ENCODE peak calls at places on chromosomes 7 and 10, in seven cellular contexts. Y is HCT116; R is gastroesophageal sphincter; G is T-cell; B is naive thymus-derived CD4-positive, alpha-beta T cell; J is lower lobe of right lung; L is activated naive CD4-positive, alpha-beta T cell treated with anti-CD3 and anti-CD28 coated beads, Interleukin-2, amount 50 U/mL, for 72 hours. I is an unnamed sample.

GRCh38 chr10:110203500-110204455 is 3.6 kb upstream of the MXI1 start:
- ATAC-seq in Y (no peak), R (no peak), G (no peak), B (no peak), J (no peak), L (no peak), I (peak)

GRCh38 chr10:18689498-18689897 is 30.3 kb downstream of the ARL5B start:
- ATAC-seq in Y (peak), R (no peak), G (no peak), B (no peak), J (no peak), L (no peak), I (peak)

GRCh38 chr10:35685402-35685801 is 43.3 kb upstream of the FZD8 start:
- ATAC-seq in Y (no peak), R (no peak), G (no peak), B (no peak), J (no peak), L (no peak), I (no peak)

GRCh38 chr10:32326119-32326518 is 20.8 kb downstream of the EPC1 start:
- ATAC-seq in Y (no peak), R (no peak), G (no peak), B (no peak), J (no peak), L (peak), I (no peak)

GRCh38 chr7:47313564-47313963 is 268.3 kb downstream of the TNS3 start:
- ATAC-seq in Y (no peak), R (no peak), G (no peak), B (no peak), J (no peak), L (no peak), I (no peak)

GRCh38 chr10:108787932-108788331 is 1135.4 kb downstream of the XPNPEP1 start:
- ATAC-seq in Y (no peak), R (no peak), G (no peak), B (no peak), J (no peak), L (no peak), I (no peak)

GRCh38 chr7:22561895-22562593 is 62.1 kb upstream of the STEAP1B start:
- ATAC-seq in Y (no peak), R (no peak), G (no peak), B (no peak), J (no peak), L (no peak), I (no peak)

GRCh38 chr7:54145716-54146115 is 396.5 kb upstream of the VSTM2A start:
- ATAC-seq in Y (no peak), R (no peak), G (no peak), B (no peak), J (no peak), L (no peak), I (no peak)

GRCh38 chr10:126042354-126042753 is 146.0 kb downstream of the FANK1 start:
- ATAC-seq in Y (no peak), R (no peak), G (no peak), B (no peak), J (no peak), L (no peak), I (no peak)

GRCh38 chr10:30456262-30456661 is 22.3 kb downstream of the MAP3K8 start:
- ATAC-seq in Y (no peak), R (no peak), G (peak), B (peak), J (peak), L (peak), I (peak)

GRCh38 chr7:101094376-101094775 is 9.1 kb downstream of the TRIM56 start:
- ATAC-seq in Y (peak), R (no peak), G (no peak), B (no peak), J (no peak), L (no peak), I (no peak)

GRCh38 chr10:5987747-5988146 is 10.4 kb upstream of the IL15RA start:
- ATAC-seq in Y (no peak), R (peak), G (no peak), B (no peak), J (peak), L (peak), I (no peak)

GRCh38 chr10:46216836-46217748 is 69.7 kb upstream of the ANTXRL start:
- ATAC-seq in Y (no peak), R (no peak), G (no peak), B (peak), J (no peak), L (peak), I (peak)

GRCh38 chr10:90930971-90931841 is 10.3 kb upstream of the ANKRD1 start:
- ATAC-seq in Y (no peak), R (peak), G (no peak), B (no peak), J (peak), L (no peak), I (peak)

GRCh38 chr7:155919400-155920067 is 107.3 kb upstream of the SHH start:
- ATAC-seq in Y (peak), R (peak), G (no peak), B (no peak), J (peak), L (no peak), I (no peak)

GRCh38 chr10:90734415-90734814 is 123.4 kb downstream of the HTR7 start:
- ATAC-seq in Y (no peak), R (no peak), G (no peak), B (no peak), J (no peak), L (no peak), I (no peak)

GRCh38 chr7:76091506-76091905 is 43.6 kb downstream of the MDH2 start:
- ATAC-seq in Y (no peak), R (no peak), G (no peak), B (no peak), J (no peak), L (no peak), I (no peak)

GRCh38 chr7:139034336-139034735 is 1.5 kb downstream of the ZC3HAV1L start:
- ATAC-seq in Y (no peak), R (no peak), G (no peak), B (no peak), J (no peak), L (no peak), I (no peak)

GRCh38 chr10:117163061-117163953 is 25.2 kb upstream of the VAX1 start:
- ATAC-seq in Y (no peak), R (no peak), G (no peak), B (no peak), J (peak), L (no peak), I (no peak)

GRCh38 chr7:44977304-44977858 is 1.4 kb downstream of the MYO1G start:
- ATAC-seq in Y (no peak), R (no peak), G (peak), B (peak), J (peak), L (peak), I (peak)

GRCh38 chr10:96325719-96326373 is 21.6 kb downstream of the DNTT start:
- ATAC-seq in Y (no peak), R (no peak), G (no peak), B (no peak), J (no peak), L (peak), I (no peak)

I was measured in esophagus mucosa.